ENCODE peak calls at places on chromosomes 5 and 9, in nine cellular contexts. H, B, X, E, G, K, L, Y and U are unnamed samples.

GRCh38 chr9:36401179-36401740 is 1.2 kb upstream of the RNF38 start:
- DNase-seq in H (peak), B (peak), X (no peak), E (peak), G (no peak), K (peak), L (no peak), Y (no peak), U (no peak)

GRCh38 chr5:100890514-100891008 is 12.5 kb downstream of the ST8SIA4 start:
- DNase-seq in H (no peak), B (no peak), X (no peak), E (no peak), G (no peak), K (peak), L (no peak), Y (no peak), U (no peak)

GRCh38 chr9:110217656-110218099 is 9.7 kb upstream of the C9orf152 start:
- DNase-seq in H (no peak), B (peak), X (no peak), E (peak), G (no peak), K (peak), L (no peak), Y (no peak), U (no peak)

GRCh38 chr9:89419978-89420394 is 77.9 kb downstream of the SEMA4D start:
- DNase-seq in H (no peak), B (no peak), X (peak), E (no peak), G (no peak), K (no peak), L (no peak), Y (peak), U (no peak)

GRCh38 chr9:35733109-35733541 is 659 bp downstream of the CREB3 start:
- DNase-seq in H (no peak), B (no peak), X (no peak), E (peak), G (no peak), K (peak), L (no peak), Y (no peak), U (no peak)

GRCh38 chr5:140870221-140871201 is 1.8 kb downstream of the PCDHA11 start:
- DNase-seq in H (no peak), B (no peak), X (no peak), E (no peak), G (no peak), K (no peak), L (no peak), Y (no peak), U (peak)

GRCh38 chr5:136396886-136397285 is 31.5 kb upstream of the TRPC7 start:
- DNase-seq in H (no peak), B (no peak), X (no peak), E (no peak), G (no peak), K (no peak), L (no peak), Y (no peak), U (no peak)

GRCh38 chr5:83472508-83473343 is 1.2 kb downstream of the VCAN start:
- DNase-seq in H (no peak), B (no peak), X (peak), E (peak), G (no peak), K (no peak), L (no peak), Y (peak), U (peak)

GRCh38 chr5:126508962-126509279 is 85.7 kb downstream of the GRAMD2B start:
- DNase-seq in H (no peak), B (no peak), X (no peak), E (no peak), G (no peak), K (peak), L (no peak), Y (no peak), U (no peak)